ENCODE peak calls at places on chromosomes 3 and 15, in ten cellular contexts. H, G, Z, K, Q, U, L, N, J and B are unnamed samples.
A peak's percentile ranks its signal among the peaks of the same experiment; 100 is the strongest.

GRCh38 chr15:99100245-99101173 is 4.4 kb upstream of the SYNM start:
- DNase-seq in Z (peak; percentile 63), H (peak; percentile 89), U (no peak), G (peak; percentile 84), N (peak; percentile 44), Q (peak; percentile 89), L (peak; percentile 84), K (peak; percentile 56), J (peak; percentile 92), B (peak; percentile 68)

GRCh38 chr3:16236856-16237393 is 27.8 kb downstream of the DPH3 start:
- DNase-seq in H (no peak), Q (no peak), K (no peak), Z (no peak), J (no peak), G (no peak), U (no peak), L (no peak), N (no peak), B (no peak)

GRCh38 chr3:176159796-176160195 is 1037.5 kb downstream of the TBL1XR1 start:
- DNase-seq in G (no peak), H (no peak), Z (peak; percentile 28), J (peak; percentile 6), L (no peak), K (no peak), N (no peak), Q (no peak), U (no peak), B (no peak)

GRCh38 chr15:84400017-84400740 is 164.6 kb downstream of the GOLGA6L4 start:
- DNase-seq in Z (no peak), N (no peak), J (no peak), U (no peak), G (peak; percentile 46), K (no peak), L (no peak), H (peak; percentile 48), Q (no peak), B (no peak)

GRCh38 chr15:92082217-92082843 is 228.8 kb downstream of the SLCO3A1 start:
- DNase-seq in Z (peak; percentile 73), U (peak; percentile 34), K (peak; percentile 52), J (peak; percentile 77), G (no peak), L (peak; percentile 67), Q (peak; percentile 81), N (peak; percentile 18), H (peak; percentile 67), B (peak; percentile 57)

GRCh38 chr3:117104792-117105191 is 395.2 kb downstream of the TUSC7 start:
- DNase-seq in U (no peak), L (no peak), Z (peak; percentile 55), G (no peak), H (no peak), K (no peak), N (no peak), Q (no peak), J (no peak), B (no peak)

GRCh38 chr3:15279671-15280402 is 52.5 kb downstream of the SH3BP5 start:
- DNase-seq in U (no peak), J (no peak), Q (no peak), Z (no peak), L (no peak), N (no peak), G (no peak), H (no peak), K (no peak), B (no peak)

GRCh38 chr3:35744419-35744818 is 105.1 kb downstream of the ARPP21 start:
- DNase-seq in Q (no peak), Z (no peak), K (no peak), J (no peak), L (no peak), U (no peak), H (no peak), N (no peak), G (no peak), B (no peak)

GRCh38 chr3:108132727-108133373 is 42.0 kb upstream of the CD47 start:
- DNase-seq in Q (no peak), L (no peak), Z (peak; percentile 78), K (no peak), G (no peak), H (no peak), J (no peak), N (peak; percentile 33), U (no peak), B (no peak)

GRCh38 chr15:68235022-68235421 is 5.5 kb upstream of the CLN6 start:
- DNase-seq in Z (no peak), G (no peak), Q (no peak), U (no peak), K (no peak), H (no peak), N (no peak), L (no peak), J (no peak), B (no peak)

GRCh38 chr3:167976880-167977498 is 118.7 kb downstream of the GOLIM4 start:
- DNase-seq in K (no peak), J (peak; percentile 16), U (peak; percentile 6), L (no peak), G (no peak), Q (no peak), Z (no peak), H (no peak), N (no peak), B (no peak)

GRCh38 chr3:127624074-127624473 is 4.9 kb upstream of the PODXL2 start:
- DNase-seq in N (no peak), L (no peak), G (no peak), Z (no peak), H (no peak), U (no peak), K (no peak), Q (no peak), J (no peak), B (no peak)

GRCh38 chr3:197349368-197349767 is 51.0 kb upstream of the DLG1 start:
- DNase-seq in Q (no peak), Z (no peak), K (no peak), N (no peak), J (no peak), U (no peak), G (no peak), H (no peak), L (no peak), B (no peak)

GRCh38 chr3:159273608-159274007 is 471.8 kb downstream of the MFSD1 start:
- DNase-seq in G (no peak), N (no peak), L (peak; percentile 22), Z (peak; percentile 43), J (peak; percentile 74), K (peak; percentile 41), Q (peak; percentile 78), U (no peak), H (no peak), B (no peak)

GRCh38 chr3:122977645-122978466 is 49.7 kb downstream of the SEMA5B start:
- DNase-seq in H (peak; percentile 77), Q (no peak), N (no peak), G (peak; percentile 83), K (no peak), Z (peak; percentile 84), J (peak; percentile 80), U (peak; percentile 94), L (peak; percentile 69), B (no peak)

GRCh38 chr3:81242871-81243270 is 518.6 kb downstream of the GBE1 start:
- DNase-seq in Q (no peak), U (no peak), Z (peak; percentile 3), K (peak; percentile 4), L (no peak), G (no peak), N (no peak), H (no peak), J (no peak), B (no peak)

DNA sequence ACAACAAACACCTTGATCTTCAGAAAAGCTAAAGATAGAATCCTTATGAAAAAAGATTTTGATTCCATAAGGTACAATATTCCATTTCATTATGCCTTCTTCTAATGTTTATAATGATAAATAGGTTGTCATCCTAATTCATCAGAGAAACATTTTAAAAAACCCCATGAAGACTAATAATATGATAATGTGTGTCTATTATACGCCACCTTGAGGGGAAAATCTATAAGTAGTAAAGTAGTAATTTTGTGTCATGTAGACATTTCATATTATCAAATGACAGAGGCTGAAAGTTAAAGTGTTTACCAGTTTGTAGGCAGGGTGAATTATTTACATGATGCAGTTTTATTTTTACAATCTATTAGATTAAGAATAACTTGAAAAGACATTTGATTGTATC is 524.3 kb downstream of the GBE1 start:
- DNase-seq in J (no peak), U (no peak), G (no peak), H (no peak), K (no peak), Z (no peak), N (no peak), Q (no peak), L (no peak), B (no peak)
- TF ChIP-seq CTCF in J (no peak), U (no peak), G (no peak), H (no peak), K (no peak), Z (no peak), N (no peak), Q (no peak), L (no peak), B (no peak)

GRCh38 chr3:51799879-51800757 is 21.1 kb upstream of the IQCF6 start:
- DNase-seq in Z (peak; percentile 82), H (no peak), G (no peak), N (peak; percentile 57), L (no peak), Q (peak; percentile 56), K (peak; percentile 56), J (peak; percentile 72), U (peak; percentile 42), B (peak; percentile 49)
- TF ChIP-seq CTCF in Z (peak; percentile 77), H (peak; percentile 74), G (peak; percentile 66), N (peak; percentile 91), L (peak; percentile 88), Q (peak; percentile 91), K (peak; percentile 76), J (peak; percentile 83), U (peak; percentile 84), B (peak; percentile 76)

DNA sequence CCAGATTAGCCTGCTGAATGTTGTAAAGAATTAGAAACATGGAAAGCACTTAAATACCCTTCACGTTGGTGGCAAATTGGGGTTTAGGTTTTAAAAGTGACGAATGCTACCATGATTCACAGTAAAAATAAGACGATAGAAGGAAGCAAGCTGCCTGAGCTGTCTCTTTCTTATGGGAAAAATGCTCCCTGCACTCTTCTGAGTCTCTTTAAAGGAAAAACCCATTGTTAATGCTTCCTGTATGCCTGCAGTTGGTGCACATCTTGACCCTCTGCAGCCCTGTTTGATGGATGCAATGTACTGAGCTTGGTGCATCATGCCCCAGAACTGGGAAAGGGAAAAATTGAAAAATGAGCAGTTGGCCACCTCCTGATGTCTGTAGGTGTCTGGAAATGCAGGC is 258.7 kb upstream of the RASGRP1 start:
- DNase-seq in G (no peak), J (no peak), L (no peak), K (no peak), Q (no peak), Z (no peak), N (no peak), H (no peak), U (no peak), B (no peak)
- TF ChIP-seq CTCF in G (no peak), J (no peak), L (no peak), K (no peak), Q (no peak), Z (no peak), N (no peak), H (no peak), U (no peak), B (no peak)

GRCh38 chr3:59056706-59057105 is 6.9 kb upstream of the CFAP20DC start:
- DNase-seq in K (no peak), L (no peak), Q (no peak), H (no peak), G (no peak), N (no peak), J (no peak), U (no peak), Z (peak; percentile 19), B (no peak)

GRCh38 chr3:59049671-59050331 is at the start of gene CFAP20DC:
- DNase-seq in L (peak; percentile 89), Q (peak; percentile 92), J (peak; percentile 98), N (peak; percentile 93), G (peak; percentile 85), U (peak; percentile 82), K (peak; percentile 95), Z (peak; percentile 89), H (peak; percentile 95), B (peak; percentile 94)

GRCh38 chr3:59052803-59053411 is 3.1 kb upstream of the CFAP20DC start:
- DNase-seq in L (no peak), K (peak; percentile 52), U (no peak), N (peak; percentile 48), G (no peak), Q (no peak), Z (peak; percentile 47), H (no peak), J (peak; percentile 47), B (peak; percentile 39)
- TF ChIP-seq CTCF in L (peak; percentile 68), K (peak; percentile 69), U (peak; percentile 73), N (peak; percentile 70), G (peak; percentile 17), Q (peak; percentile 71), Z (peak; percentile 55), H (peak; percentile 68), J (peak; percentile 56), B (peak; percentile 67)